ENCODE peak calls at places on chromosomes 7 and 10, in nine cellular contexts. P is lower leg skin, U is A549, T is Peyer's patch, C is adrenal gland, M is NB4, E is sigmoid colon, A is heart left ventricle, G is transverse colon. X is an unnamed sample.

GRCh38 chr7:148527717-148528168 is 62.8 kb upstream of the C7orf33 start:
- DNase-seq in U (peak; percentile 79), C (peak; percentile 90), A (peak; percentile 63), G (peak; percentile 88), T (peak; percentile 88), M (peak; percentile 91), E (peak; percentile 69), P (peak; percentile 62), X (peak; percentile 32)

GRCh38 chr7:50359995-50360925 is 55.7 kb downstream of the IKZF1 start:
- DNase-seq in T (peak; percentile 67), M (no peak), U (no peak), E (peak; percentile 59), G (peak; percentile 54), C (no peak), P (no peak), A (no peak), X (no peak)

GRCh38 chr7:140316165-140316661 is 82.1 kb downstream of the SLC37A3 start:
- DNase-seq in T (no peak), U (peak; percentile 44), M (no peak), P (peak; percentile 85), A (peak; percentile 46), C (peak; percentile 75), G (peak; percentile 69), E (peak; percentile 94), X (peak; percentile 80)

GRCh38 chr10:20714518-20714917 is 182.6 kb downstream of the NEBL start:
- DNase-seq in P (no peak), U (no peak), M (no peak), A (no peak), C (no peak), E (no peak), T (no peak), G (no peak), X (no peak)

GRCh38 chr7:2087744-2088143 is 145.0 kb downstream of the MAD1L1 start:
- DNase-seq in E (no peak), P (no peak), A (no peak), U (no peak), C (no peak), G (no peak), T (no peak), M (peak; percentile 75), X (no peak)

GRCh38 chr7:115146148-115146547 is 224.3 kb downstream of the MDFIC start:
- DNase-seq in A (no peak), U (no peak), C (no peak), T (no peak), M (no peak), E (no peak), P (no peak), G (no peak), X (no peak)

GRCh38 chr7:4712371-4713182 is 30.5 kb downstream of the FOXK1 start:
- DNase-seq in A (no peak), E (no peak), T (no peak), G (peak; percentile 36), M (peak; percentile 81), U (peak; percentile 88), P (no peak), C (no peak), X (no peak)

GRCh38 chr10:132098539-132099421 is 33.0 kb downstream of the JAKMIP3 start:
- DNase-seq in G (no peak), A (no peak), E (no peak), U (no peak), C (no peak), T (no peak), M (no peak), P (no peak), X (no peak)

DNA sequence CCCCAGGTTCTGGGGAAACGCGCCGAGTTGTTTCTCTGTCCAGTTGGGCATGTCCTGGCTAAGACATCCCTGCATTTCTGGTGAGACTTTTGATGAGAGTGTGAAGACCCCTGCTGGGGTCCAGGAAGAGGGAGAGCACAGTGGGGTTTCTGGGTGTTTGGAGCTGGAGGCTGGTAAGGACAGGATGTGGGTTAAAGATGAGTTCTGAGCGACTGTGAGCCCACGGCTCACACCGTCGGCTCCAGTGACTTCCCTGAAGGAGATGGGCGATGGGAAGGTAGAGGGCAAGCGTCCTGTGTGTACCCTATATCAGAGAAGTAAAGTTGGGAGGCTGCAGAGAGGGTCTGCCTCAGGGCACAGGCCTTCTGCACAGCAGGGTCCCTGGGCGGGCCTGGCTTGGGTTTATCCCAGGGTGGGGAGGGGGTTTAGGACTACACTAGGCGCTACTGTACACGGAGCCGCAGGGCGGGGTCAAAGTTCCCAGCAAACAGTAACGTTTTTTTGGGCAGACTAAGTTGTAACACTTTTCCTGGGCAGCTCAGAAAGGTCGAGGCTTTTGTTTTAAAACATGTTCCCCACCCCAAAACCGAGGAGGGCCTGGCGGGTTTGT is 3.6 kb downstream of the EMX2 start:
- DNase-seq in T (no peak), G (no peak), A (no peak), C (no peak), U (no peak), P (no peak), E (no peak), M (no peak), X (no peak)
- H3K4me3 ChIP-seq in T (no peak overlapping the region), G (no peak overlapping the region), A (no peak overlapping the region), C (no peak overlapping the region), U (no peak overlapping the region), P (peak overlapping the region; percentile 64), E (no peak overlapping the region), M (no peak overlapping the region), X (peak overlapping the region; percentile 60)

GRCh38 chr10:91762878-91763277 is 35.3 kb upstream of the TNKS2 start:
- DNase-seq in M (peak; percentile 16), A (no peak), P (no peak), U (no peak), E (no peak), G (no peak), T (no peak), C (no peak), X (no peak)

GRCh38 chr10:91756286-91756685 is 41.9 kb upstream of the TNKS2 start:
- DNase-seq in G (no peak), C (no peak), U (no peak), M (peak; percentile 36), E (no peak), P (no peak), A (no peak), T (no peak), X (no peak)

GRCh38 chr10:91759581-91759986 is 38.6 kb upstream of the TNKS2 start:
- DNase-seq in M (peak; percentile 15), G (no peak), U (no peak), P (no peak), C (no peak), A (no peak), T (no peak), E (no peak), X (no peak)

DNA sequence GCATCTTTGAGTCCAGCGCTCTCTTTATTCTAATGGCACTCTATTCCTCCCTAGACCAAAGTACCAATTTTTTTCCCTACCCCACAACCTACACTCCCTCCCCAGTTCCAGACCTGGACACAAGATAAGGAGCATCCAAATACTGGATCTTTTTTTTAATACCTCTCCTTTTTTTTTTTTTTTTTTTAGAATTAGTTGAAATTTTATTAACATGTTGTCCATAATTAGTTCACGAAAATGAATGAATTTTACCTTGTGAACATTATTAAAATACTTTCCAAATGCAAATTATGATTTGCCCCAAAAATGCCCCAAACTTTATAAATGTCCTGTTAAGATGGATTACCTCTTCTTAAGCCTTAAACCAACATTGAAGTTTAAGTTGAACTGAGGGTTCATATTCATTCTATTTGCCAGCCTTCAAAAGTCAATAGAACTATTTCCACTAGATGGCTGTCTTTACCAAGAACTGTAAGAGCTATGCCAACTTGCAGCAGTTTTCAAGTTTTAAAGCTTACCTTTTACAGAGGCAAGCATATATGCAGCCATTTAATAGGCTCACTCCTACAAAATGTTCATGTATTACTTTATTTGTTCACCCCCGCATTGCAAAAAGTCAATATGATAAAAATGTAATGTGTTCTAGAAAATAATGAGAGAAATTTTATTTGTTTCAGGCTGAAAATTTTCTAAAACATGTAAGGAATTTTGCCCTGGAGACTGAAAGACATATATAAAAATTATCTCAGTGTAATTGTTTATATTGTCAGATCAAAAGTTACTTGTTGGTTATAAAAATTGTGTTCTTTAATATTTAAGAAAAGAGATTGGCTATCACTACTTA is 39.7 kb upstream of the TNKS2 start:
- DNase-seq in E (no peak), A (no peak), G (no peak), P (no peak), M (peak; percentile 78), T (no peak), U (peak; percentile 31), C (no peak), X (no peak)
- TF ChIP-seq CTCF in E (peak; percentile 13), A (peak; percentile 31), G (peak; percentile 44), P (no peak), M (peak; percentile 54), T (peak; percentile 63), U (peak; percentile 83), C (peak; percentile 68), X (peak; percentile 55)

GRCh38 chr10:13848530-13849425 is 262.0 kb downstream of the PRPF18 start:
- DNase-seq in E (peak; percentile 41), G (no peak), A (no peak), M (no peak), T (no peak), C (no peak), P (no peak), U (no peak), X (no peak)

GRCh38 chr10:13847201-13847631 is 260.5 kb downstream of the PRPF18 start:
- DNase-seq in U (no peak), A (no peak), G (no peak), M (no peak), P (no peak), T (no peak), E (no peak), C (no peak), X (no peak)

GRCh38 chr10:13845897-13846296 is 259.1 kb downstream of the PRPF18 start:
- DNase-seq in A (no peak), T (no peak), U (no peak), P (no peak), C (no peak), G (no peak), E (no peak), M (no peak), X (no peak)

GRCh38 chr10:13842119-13842518 is 255.4 kb downstream of the PRPF18 start:
- DNase-seq in M (no peak), G (no peak), C (no peak), A (no peak), E (no peak), T (no peak), U (no peak), P (no peak), X (no peak)

DNA sequence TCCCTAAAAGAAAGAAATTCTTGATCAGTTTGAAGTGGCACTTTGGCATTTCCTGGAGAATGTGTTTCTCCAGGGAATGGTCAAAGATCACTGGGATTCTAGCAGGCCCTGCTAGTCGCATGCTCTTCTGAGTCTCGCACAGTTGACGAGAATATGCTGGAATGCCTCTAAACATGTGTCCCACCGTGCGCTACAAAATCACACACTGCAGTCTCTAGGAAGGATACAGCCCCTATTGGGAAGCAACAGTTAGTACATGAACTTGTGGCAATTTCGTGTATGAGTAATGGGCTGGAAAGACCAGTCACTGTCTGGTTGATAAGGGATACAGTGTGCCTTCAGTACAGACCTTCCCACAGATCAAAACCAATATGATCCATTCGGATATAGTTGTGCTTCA is 257.9 kb downstream of the PRPF18 start:
- DNase-seq in A (no peak), E (no peak), G (no peak), M (no peak), P (no peak), C (no peak), T (no peak), U (no peak), X (no peak)
- TF ChIP-seq POLR2A in A (no peak), E (no peak), G (no peak), M (no peak), P (no peak), C (no peak), T (no peak), U (no peak), X (no peak)

GRCh38 chr7:122829962-122830361 is 56.3 kb downstream of the CADPS2 start:
- DNase-seq in G (no peak), E (no peak), A (no peak), M (no peak), C (no peak), T (no peak), P (no peak), U (no peak), X (no peak)

DNA sequence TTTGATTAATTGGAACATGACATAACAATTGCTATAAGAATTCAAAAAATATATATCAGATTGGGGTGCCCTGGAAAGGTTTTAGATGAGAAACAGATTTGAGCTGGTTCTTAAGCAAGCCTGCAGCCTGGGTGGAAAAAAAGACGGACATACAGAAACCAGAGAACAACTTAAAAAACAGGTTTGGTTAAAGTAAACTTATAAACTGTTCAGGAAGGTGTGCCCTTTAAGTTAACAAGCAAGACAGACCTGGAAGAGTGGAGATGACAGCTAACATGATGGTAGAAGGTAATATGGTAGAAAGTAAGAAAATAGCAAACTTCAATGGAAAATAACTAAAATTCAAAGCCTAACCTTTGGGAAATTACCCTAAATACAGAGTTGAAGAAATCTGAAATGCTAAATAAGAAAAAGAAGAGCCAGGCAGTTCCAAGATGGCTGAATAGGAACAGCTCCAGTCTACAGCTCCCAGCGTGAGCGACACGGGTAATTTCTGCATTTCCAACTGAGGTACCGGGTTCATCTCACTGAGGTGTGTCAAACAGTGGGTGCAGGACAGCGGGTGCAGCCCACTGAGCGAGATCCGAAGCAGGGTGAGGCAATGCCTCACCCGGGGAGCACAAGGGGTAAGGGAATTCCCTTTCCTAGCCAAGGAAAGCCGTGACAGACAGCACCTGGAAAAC is 52.2 kb downstream of the CADPS2 start:
- DNase-seq in M (no peak), P (no peak), G (no peak), C (no peak), U (no peak), T (no peak), E (no peak), A (no peak), X (no peak)
- H3K4me3 ChIP-seq in M (no peak overlapping the region), P (no peak overlapping the region), G (no peak overlapping the region), C (no peak overlapping the region), U (peak overlapping the region; percentile 19), T (no peak overlapping the region), E (no peak overlapping the region), A (no peak overlapping the region), X (no peak overlapping the region)